ENCODE peak calls at places on chromosomes 16 and 17, in nine cellular contexts. One of them, this sample, is unnamed.

GRCh38 chr16:65153365-65154105 is 31.7 kb upstream of the CDH11 start:
- DNase-seq in heart left ventricle: no peak
- DNase-seq in mucosa of descending colon: no peak
- DNase-seq in OCI-LY7: no peak
- DNase-seq in cardiac fibroblast: no peak
- DNase-seq in uterus: no peak
- DNase-seq in ascending aorta: no peak
- DNase-seq in AG04450: no peak
- DNase-seq in ovary: no peak
- DNase-seq in this sample: no peak

GRCh38 chr16:48165961-48166578 is 10.3 kb upstream of the ABCC12 start:
- DNase-seq in heart left ventricle: no peak
- DNase-seq in ovary: no peak
- DNase-seq in cardiac fibroblast: peak
- DNase-seq in OCI-LY7: no peak
- DNase-seq in ascending aorta: no peak
- DNase-seq in AG04450: no peak
- DNase-seq in mucosa of descending colon: no peak
- DNase-seq in uterus: no peak
- DNase-seq in this sample: no peak

GRCh38 chr17:39151680-39152058 is 232 bp upstream of the PLXDC1 start:
- DNase-seq in ovary: no peak
- DNase-seq in OCI-LY7: no peak
- DNase-seq in AG04450: no peak
- DNase-seq in mucosa of descending colon: peak
- DNase-seq in heart left ventricle: no peak
- DNase-seq in ascending aorta: no peak
- DNase-seq in cardiac fibroblast: no peak
- DNase-seq in uterus: no peak
- DNase-seq in this sample: no peak

GRCh38 chr17:37844158-37844976 is 79.8 kb upstream of the TBC1D3K start:
- DNase-seq in heart left ventricle: peak
- DNase-seq in cardiac fibroblast: peak
- DNase-seq in AG04450: peak
- DNase-seq in uterus: no peak
- DNase-seq in mucosa of descending colon: peak
- DNase-seq in OCI-LY7: peak
- DNase-seq in ascending aorta: peak
- DNase-seq in ovary: no peak
- DNase-seq in this sample: no peak

GRCh38 chr17:50257574-50258224 is 16.6 kb upstream of the TMEM92 start:
- DNase-seq in heart left ventricle: no peak
- DNase-seq in uterus: peak
- DNase-seq in OCI-LY7: no peak
- DNase-seq in AG04450: no peak
- DNase-seq in cardiac fibroblast: no peak
- DNase-seq in ascending aorta: peak
- DNase-seq in ovary: peak
- DNase-seq in mucosa of descending colon: no peak
- DNase-seq in this sample: no peak

GRCh38 chr17:1331708-1332107 is 52.2 kb downstream of the TRARG1 start:
- DNase-seq in heart left ventricle: peak
- DNase-seq in cardiac fibroblast: no peak
- DNase-seq in uterus: no peak
- DNase-seq in ovary: no peak
- DNase-seq in mucosa of descending colon: no peak
- DNase-seq in OCI-LY7: no peak
- DNase-seq in AG04450: no peak
- DNase-seq in ascending aorta: no peak
- DNase-seq in this sample: no peak

GRCh38 chr16:88705076-88705684 is 1.0 kb downstream of the RNF166 start:
- DNase-seq in OCI-LY7: peak
- DNase-seq in cardiac fibroblast: peak
- DNase-seq in AG04450: no peak
- DNase-seq in ovary: no peak
- DNase-seq in ascending aorta: no peak
- DNase-seq in uterus: no peak
- DNase-seq in heart left ventricle: no peak
- DNase-seq in mucosa of descending colon: peak
- DNase-seq in this sample: no peak

GRCh38 chr17:60554377-60554788 is 28.3 kb upstream of the APPBP2 start:
- DNase-seq in heart left ventricle: no peak
- DNase-seq in uterus: no peak
- DNase-seq in ascending aorta: no peak
- DNase-seq in mucosa of descending colon: no peak
- DNase-seq in cardiac fibroblast: peak
- DNase-seq in AG04450: peak
- DNase-seq in OCI-LY7: no peak
- DNase-seq in ovary: no peak
- DNase-seq in this sample: no peak

GRCh38 chr16:78324649-78325274 is 225.3 kb downstream of the WWOX start:
- DNase-seq in uterus: no peak
- DNase-seq in mucosa of descending colon: no peak
- DNase-seq in heart left ventricle: no peak
- DNase-seq in AG04450: no peak
- DNase-seq in OCI-LY7: no peak
- DNase-seq in ovary: no peak
- DNase-seq in cardiac fibroblast: no peak
- DNase-seq in ascending aorta: no peak
- DNase-seq in this sample: no peak

GRCh38 chr16:86457621-86458456 is 52.5 kb upstream of the FOXF1 start:
- DNase-seq in mucosa of descending colon: no peak
- DNase-seq in OCI-LY7: no peak
- DNase-seq in uterus: no peak
- DNase-seq in cardiac fibroblast: peak
- DNase-seq in AG04450: peak
- DNase-seq in ascending aorta: no peak
- DNase-seq in ovary: no peak
- DNase-seq in heart left ventricle: no peak
- DNase-seq in this sample: peak

GRCh38 chr16:83420206-83420760 is 387.5 kb upstream of the HSBP1 start:
- DNase-seq in ascending aorta: no peak
- DNase-seq in ovary: no peak
- DNase-seq in mucosa of descending colon: no peak
- DNase-seq in heart left ventricle: no peak
- DNase-seq in uterus: no peak
- DNase-seq in cardiac fibroblast: peak
- DNase-seq in AG04450: no peak
- DNase-seq in OCI-LY7: peak
- DNase-seq in this sample: no peak

GRCh38 chr17:14950216-14950615 is 314.9 kb downstream of the PMP22 start:
- DNase-seq in AG04450: no peak
- DNase-seq in OCI-LY7: no peak
- DNase-seq in mucosa of descending colon: no peak
- DNase-seq in heart left ventricle: no peak
- DNase-seq in ascending aorta: no peak
- DNase-seq in ovary: no peak
- DNase-seq in cardiac fibroblast: no peak
- DNase-seq in uterus: no peak
- DNase-seq in this sample: no peak

GRCh38 chr16:229731-230281 is 557 bp upstream of the LUC7L start:
- DNase-seq in uterus: no peak
- DNase-seq in mucosa of descending colon: no peak
- DNase-seq in ascending aorta: no peak
- DNase-seq in OCI-LY7: no peak
- DNase-seq in ovary: no peak
- DNase-seq in AG04450: no peak
- DNase-seq in cardiac fibroblast: no peak
- DNase-seq in heart left ventricle: no peak
- DNase-seq in this sample: no peak

GRCh38 chr17:72192409-72193192 is 71.8 kb downstream of the SOX9 start:
- DNase-seq in OCI-LY7: no peak
- DNase-seq in uterus: no peak
- DNase-seq in ovary: peak
- DNase-seq in mucosa of descending colon: no peak
- DNase-seq in cardiac fibroblast: peak
- DNase-seq in AG04450: peak
- DNase-seq in heart left ventricle: peak
- DNase-seq in ascending aorta: peak
- DNase-seq in this sample: no peak

DNA sequence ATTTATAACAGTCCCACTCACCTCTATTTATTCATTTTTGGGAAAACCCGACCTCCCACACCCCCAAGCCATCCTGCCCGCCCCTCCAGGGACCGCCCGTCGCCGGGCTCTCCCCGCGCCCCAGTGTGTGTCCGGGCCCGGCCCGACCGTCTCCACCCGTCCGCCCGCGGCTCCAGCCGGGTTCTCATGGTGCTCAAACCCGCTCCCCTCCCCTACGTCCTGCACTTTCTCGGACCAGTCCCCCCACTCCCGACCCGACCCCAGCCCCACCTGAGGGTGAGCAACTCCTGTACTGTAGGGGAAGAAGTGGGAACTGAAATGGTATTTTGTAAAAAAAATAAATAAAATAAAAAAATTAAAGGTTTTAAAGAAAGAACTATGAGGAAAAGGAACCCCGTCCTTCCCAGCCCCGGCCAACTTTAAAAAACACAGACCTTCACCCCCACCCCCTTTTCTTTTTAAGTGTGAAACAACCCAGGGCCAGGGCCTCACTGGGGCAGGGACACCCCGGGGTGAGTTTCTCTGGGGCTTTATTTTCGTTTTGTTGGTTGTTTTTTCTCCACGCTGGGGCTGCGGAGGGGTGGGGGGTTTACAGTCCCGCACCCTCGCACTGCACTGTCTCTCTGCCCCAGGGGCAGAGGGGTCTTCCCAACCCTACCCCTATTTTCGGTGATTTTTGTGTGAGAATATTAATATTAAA is 638 bp upstream of the TMEM88 start:
- DNase-seq in cardiac fibroblast: no peak
- DNase-seq in AG04450: no peak
- DNase-seq in uterus: no peak
- DNase-seq in OCI-LY7: no peak
- DNase-seq in ascending aorta: no peak
- DNase-seq in ovary: peak
- DNase-seq in mucosa of descending colon: no peak
- DNase-seq in heart left ventricle: no peak
- DNase-seq in this sample: no peak
- H3K4me3 ChIP-seq in cardiac fibroblast: no peak
- H3K4me3 ChIP-seq in AG04450: no peak
- H3K4me3 ChIP-seq in uterus: no peak
- H3K4me3 ChIP-seq in OCI-LY7: no peak
- H3K4me3 ChIP-seq in ascending aorta: no peak
- H3K4me3 ChIP-seq in ovary: no peak
- H3K4me3 ChIP-seq in mucosa of descending colon: no peak
- H3K4me3 ChIP-seq in heart left ventricle: no peak
- H3K4me3 ChIP-seq in this sample: no peak

DNA sequence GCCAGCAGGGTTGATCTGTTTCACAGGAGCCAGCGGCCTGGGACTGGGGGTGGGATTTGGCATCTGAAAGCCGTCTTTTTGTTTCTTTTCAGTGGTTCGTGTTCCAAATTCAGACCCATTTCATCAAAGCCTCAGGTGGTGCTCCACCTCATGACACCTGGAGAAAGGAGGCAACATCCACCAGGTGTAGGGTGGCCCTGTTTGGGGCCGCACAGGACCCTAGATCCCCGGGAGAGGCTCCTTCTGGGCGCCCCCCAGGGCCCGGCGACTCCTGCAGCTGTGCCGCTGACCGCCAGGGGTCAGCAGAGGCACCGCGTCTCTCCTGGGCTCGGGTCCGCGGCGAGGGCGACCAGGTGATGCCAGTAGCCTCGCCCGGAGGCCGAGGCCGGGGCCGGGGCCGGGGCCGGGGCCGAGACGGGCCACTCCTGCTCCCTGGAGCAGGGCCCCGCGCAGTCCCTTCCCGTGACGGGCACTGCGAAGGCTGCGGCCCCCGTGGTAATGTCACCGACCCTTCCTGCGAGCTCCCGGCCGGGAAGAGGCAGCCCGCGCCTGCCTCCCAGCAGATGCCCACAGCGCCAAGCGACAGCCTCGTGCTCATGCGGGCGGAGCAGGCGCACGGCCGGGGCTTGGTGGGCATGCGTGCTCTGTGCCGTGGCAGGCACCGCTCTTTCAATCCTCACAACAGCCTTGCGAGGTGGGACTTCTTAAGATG is 118.6 kb downstream of the C16orf78 start:
- DNase-seq in ascending aorta: peak
- DNase-seq in mucosa of descending colon: peak
- DNase-seq in uterus: peak
- DNase-seq in cardiac fibroblast: peak
- DNase-seq in ovary: peak
- DNase-seq in OCI-LY7: peak
- DNase-seq in heart left ventricle: peak
- DNase-seq in AG04450: no peak
- DNase-seq in this sample: no peak
- TF ChIP-seq CTCF in ascending aorta: peak
- TF ChIP-seq CTCF in mucosa of descending colon: peak
- TF ChIP-seq CTCF in uterus: peak
- TF ChIP-seq CTCF in cardiac fibroblast: peak
- TF ChIP-seq CTCF in ovary: peak
- TF ChIP-seq CTCF in OCI-LY7: peak
- TF ChIP-seq CTCF in heart left ventricle: peak
- TF ChIP-seq CTCF in AG04450: peak
- TF ChIP-seq CTCF in this sample: peak

GRCh38 chr17:68491381-68491849 is 20.8 kb upstream of the PRKAR1A start:
- DNase-seq in uterus: no peak
- DNase-seq in ovary: no peak
- DNase-seq in AG04450: no peak
- DNase-seq in OCI-LY7: peak
- DNase-seq in ascending aorta: no peak
- DNase-seq in cardiac fibroblast: no peak
- DNase-seq in heart left ventricle: peak
- DNase-seq in mucosa of descending colon: no peak
- DNase-seq in this sample: no peak
- H3K4me3 ChIP-seq in uterus: no peak
- H3K4me3 ChIP-seq in ovary: no peak
- H3K4me3 ChIP-seq in AG04450: no peak
- H3K4me3 ChIP-seq in OCI-LY7: peak
- H3K4me3 ChIP-seq in ascending aorta: no peak
- H3K4me3 ChIP-seq in cardiac fibroblast: no peak
- H3K4me3 ChIP-seq in heart left ventricle: no peak
- H3K4me3 ChIP-seq in mucosa of descending colon: no peak
- H3K4me3 ChIP-seq in this sample: no peak

DNA sequence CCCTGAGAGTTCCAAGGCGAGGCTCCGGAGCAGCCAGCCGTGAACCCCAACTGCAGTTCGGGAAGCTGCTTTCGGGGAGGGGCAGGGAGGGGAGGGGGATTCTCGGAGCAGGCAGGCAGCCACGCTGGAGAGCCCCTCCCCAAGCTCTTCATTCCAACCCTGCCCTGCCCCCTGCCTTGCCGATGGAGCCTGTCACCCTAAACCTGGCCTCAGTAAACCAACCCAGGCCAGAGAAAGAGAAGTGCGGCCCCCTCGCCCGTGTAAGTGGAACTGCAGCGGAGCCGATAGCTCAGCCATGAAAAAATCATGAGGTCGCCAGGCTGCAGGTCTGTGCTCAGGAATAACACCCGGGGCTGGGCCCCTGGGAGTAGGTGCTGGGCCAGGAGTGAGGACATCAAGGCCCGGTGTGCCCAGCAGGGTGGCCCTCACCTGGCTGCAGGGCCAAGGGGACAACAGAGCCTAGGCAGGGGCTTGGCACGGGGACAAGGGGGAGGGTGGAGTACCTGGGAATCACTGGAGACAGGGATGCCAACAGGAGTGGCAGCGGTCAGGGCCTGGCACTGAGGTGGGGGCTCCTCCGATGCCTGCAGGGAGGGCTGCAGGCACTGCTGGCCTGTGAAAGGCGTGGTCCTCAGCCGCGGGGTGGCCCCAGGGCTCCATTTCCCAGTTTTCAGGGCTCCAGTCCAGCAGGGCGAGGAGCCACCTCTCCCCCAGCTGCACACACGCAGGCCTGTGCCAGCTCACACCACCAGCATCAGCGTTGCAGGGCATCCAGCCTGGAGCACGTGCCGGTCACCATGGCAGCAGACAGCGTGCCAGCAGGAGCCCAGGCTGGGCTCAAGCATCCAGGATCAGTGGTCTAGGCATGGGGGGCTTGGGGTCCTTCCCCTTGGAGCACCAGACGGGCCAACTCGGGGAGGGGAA is 4.8 kb upstream of the FSCN2 start:
- DNase-seq in ovary: peak
- DNase-seq in ascending aorta: peak
- DNase-seq in OCI-LY7: peak
- DNase-seq in heart left ventricle: no peak
- DNase-seq in mucosa of descending colon: no peak
- DNase-seq in cardiac fibroblast: no peak
- DNase-seq in AG04450: no peak
- DNase-seq in uterus: no peak
- DNase-seq in this sample: no peak
- TF ChIP-seq CTCF in ovary: no peak
- TF ChIP-seq CTCF in ascending aorta: no peak
- TF ChIP-seq CTCF in OCI-LY7: peak
- TF ChIP-seq CTCF in heart left ventricle: no peak
- TF ChIP-seq CTCF in mucosa of descending colon: no peak
- TF ChIP-seq CTCF in cardiac fibroblast: peak
- TF ChIP-seq CTCF in AG04450: peak
- TF ChIP-seq CTCF in uterus: no peak
- TF ChIP-seq CTCF in this sample: no peak

This sample was measured in thoracic aorta.